ENCODE peak calls at places on chromosomes 16 and 17, in six cellular contexts. One of them, this sample, is unnamed.

GRCh38 chr17:47807421-47807820 is 14.2 kb downstream of the OSBPL7 start:
- DNase-seq in activated effector memory CD4-positive, alpha-beta T cell treated with anti-CD3 and anti-CD28 coated beads, Interleukin-2, amount 50 U/mL, for 16 hours: peak
- DNase-seq in transverse colon: no peak
- DNase-seq in stomach: peak
- DNase-seq in KBM-7: no peak
- DNase-seq in DMS153: no peak
- DNase-seq in this sample: no peak

GRCh38 chr17:75344664-75345063 is 55.4 kb upstream of the SLC25A19 start:
- DNase-seq in KBM-7: no peak
- DNase-seq in stomach: no peak
- DNase-seq in DMS153: no peak
- DNase-seq in transverse colon: no peak
- DNase-seq in activated effector memory CD4-positive, alpha-beta T cell treated with anti-CD3 and anti-CD28 coated beads, Interleukin-2, amount 50 U/mL, for 16 hours: peak
- DNase-seq in this sample: peak

GRCh38 chr16:85800321-85800669 is 800 bp downstream of the COX4I1 start:
- DNase-seq in DMS153: no peak
- DNase-seq in KBM-7: peak
- DNase-seq in activated effector memory CD4-positive, alpha-beta T cell treated with anti-CD3 and anti-CD28 coated beads, Interleukin-2, amount 50 U/mL, for 16 hours: peak
- DNase-seq in transverse colon: no peak
- DNase-seq in stomach: no peak
- DNase-seq in this sample: peak

GRCh38 chr17:1627219-1627986 is 1.2 kb downstream of the SLC43A2 start:
- DNase-seq in KBM-7: peak
- DNase-seq in DMS153: no peak
- DNase-seq in stomach: no peak
- DNase-seq in transverse colon: peak
- DNase-seq in activated effector memory CD4-positive, alpha-beta T cell treated with anti-CD3 and anti-CD28 coated beads, Interleukin-2, amount 50 U/mL, for 16 hours: no peak
- DNase-seq in this sample: peak

GRCh38 chr17:9635340-9635739 is 10.0 kb upstream of the USP43 start:
- DNase-seq in stomach: no peak
- DNase-seq in KBM-7: no peak
- DNase-seq in DMS153: no peak
- DNase-seq in transverse colon: no peak
- DNase-seq in activated effector memory CD4-positive, alpha-beta T cell treated with anti-CD3 and anti-CD28 coated beads, Interleukin-2, amount 50 U/mL, for 16 hours: no peak
- DNase-seq in this sample: no peak

GRCh38 chr17:2416010-2416734 is 15.3 kb upstream of the MNT start:
- DNase-seq in transverse colon: peak
- DNase-seq in activated effector memory CD4-positive, alpha-beta T cell treated with anti-CD3 and anti-CD28 coated beads, Interleukin-2, amount 50 U/mL, for 16 hours: peak
- DNase-seq in DMS153: peak
- DNase-seq in stomach: peak
- DNase-seq in KBM-7: peak
- DNase-seq in this sample: peak

GRCh38 chr17:76250141-76250540 is 9.8 kb upstream of the RNF157 start:
- DNase-seq in transverse colon: no peak
- DNase-seq in activated effector memory CD4-positive, alpha-beta T cell treated with anti-CD3 and anti-CD28 coated beads, Interleukin-2, amount 50 U/mL, for 16 hours: no peak
- DNase-seq in DMS153: no peak
- DNase-seq in stomach: no peak
- DNase-seq in KBM-7: no peak
- DNase-seq in this sample: no peak

GRCh38 chr17:58488428-58488890 is 251 bp upstream of the HSF5 start:
- DNase-seq in DMS153: no peak
- DNase-seq in activated effector memory CD4-positive, alpha-beta T cell treated with anti-CD3 and anti-CD28 coated beads, Interleukin-2, amount 50 U/mL, for 16 hours: no peak
- DNase-seq in stomach: no peak
- DNase-seq in KBM-7: no peak
- DNase-seq in transverse colon: no peak
- DNase-seq in this sample: no peak

GRCh38 chr16:4641306-4641687 is 16.7 kb downstream of the MGRN1 start:
- DNase-seq in KBM-7: no peak
- DNase-seq in stomach: no peak
- DNase-seq in activated effector memory CD4-positive, alpha-beta T cell treated with anti-CD3 and anti-CD28 coated beads, Interleukin-2, amount 50 U/mL, for 16 hours: no peak
- DNase-seq in transverse colon: no peak
- DNase-seq in DMS153: no peak
- DNase-seq in this sample: no peak

GRCh38 chr16:7443108-7443507 is 110.5 kb downstream of the RBFOX1 start:
- DNase-seq in activated effector memory CD4-positive, alpha-beta T cell treated with anti-CD3 and anti-CD28 coated beads, Interleukin-2, amount 50 U/mL, for 16 hours: no peak
- DNase-seq in DMS153: no peak
- DNase-seq in KBM-7: no peak
- DNase-seq in stomach: no peak
- DNase-seq in transverse colon: no peak
- DNase-seq in this sample: no peak

GRCh38 chr16:3640207-3640606 is 14.3 kb upstream of the DNASE1 start:
- DNase-seq in activated effector memory CD4-positive, alpha-beta T cell treated with anti-CD3 and anti-CD28 coated beads, Interleukin-2, amount 50 U/mL, for 16 hours: no peak
- DNase-seq in stomach: no peak
- DNase-seq in KBM-7: no peak
- DNase-seq in transverse colon: no peak
- DNase-seq in DMS153: no peak
- DNase-seq in this sample: no peak

GRCh38 chr16:11257131-11257938 is 1.3 kb upstream of the SOCS1 start:
- DNase-seq in transverse colon: peak
- DNase-seq in activated effector memory CD4-positive, alpha-beta T cell treated with anti-CD3 and anti-CD28 coated beads, Interleukin-2, amount 50 U/mL, for 16 hours: peak
- DNase-seq in DMS153: peak
- DNase-seq in stomach: peak
- DNase-seq in KBM-7: peak
- DNase-seq in this sample: peak

GRCh38 chr17:63476857-63477470 is at the start of gene ACE:
- DNase-seq in transverse colon: peak
- DNase-seq in KBM-7: peak
- DNase-seq in stomach: peak
- DNase-seq in activated effector memory CD4-positive, alpha-beta T cell treated with anti-CD3 and anti-CD28 coated beads, Interleukin-2, amount 50 U/mL, for 16 hours: peak
- DNase-seq in DMS153: peak
- DNase-seq in this sample: peak

GRCh38 chr17:45584092-45585036 is 93.8 kb upstream of the PLEKHM1 start:
- DNase-seq in transverse colon: peak
- DNase-seq in KBM-7: peak
- DNase-seq in stomach: peak
- DNase-seq in activated effector memory CD4-positive, alpha-beta T cell treated with anti-CD3 and anti-CD28 coated beads, Interleukin-2, amount 50 U/mL, for 16 hours: peak
- DNase-seq in DMS153: no peak
- DNase-seq in this sample: peak

GRCh38 chr16:85265789-85266188 is 153.5 kb upstream of the CIBAR2 start:
- DNase-seq in activated effector memory CD4-positive, alpha-beta T cell treated with anti-CD3 and anti-CD28 coated beads, Interleukin-2, amount 50 U/mL, for 16 hours: no peak
- DNase-seq in transverse colon: no peak
- DNase-seq in DMS153: no peak
- DNase-seq in stomach: no peak
- DNase-seq in KBM-7: no peak
- DNase-seq in this sample: no peak

GRCh38 chr16:85448557-85449194 is 164.4 kb upstream of the GSE1 start:
- DNase-seq in DMS153: peak
- DNase-seq in KBM-7: peak
- DNase-seq in transverse colon: peak
- DNase-seq in activated effector memory CD4-positive, alpha-beta T cell treated with anti-CD3 and anti-CD28 coated beads, Interleukin-2, amount 50 U/mL, for 16 hours: peak
- DNase-seq in stomach: peak
- DNase-seq in this sample: peak

This sample was measured in OCI-LY7.